ENCODE peak calls at places on chromosomes 12 and 14, in eight cellular contexts. J is neural crest cell, K is astrocyte of the spinal cord, Z is cardiac muscle cell, W is mucosa of descending colon, T is uterus, V is GM20000, D is coronary artery. C is an unnamed sample.

GRCh38 chr12:53122961-53123468 is 19.7 kb downstream of the SOAT2 start:
- DNase-seq in W (no peak), Z (peak), J (no peak), D (peak), T (no peak), K (no peak), V (peak), C (no peak)

GRCh38 chr12:61385771-61386170 is 874.4 kb upstream of the USP15 start:
- DNase-seq in D (no peak), K (peak), V (no peak), Z (no peak), W (no peak), T (no peak), J (no peak), C (no peak)

GRCh38 chr14:43539210-43539609 is 967.9 kb downstream of the FSCB start:
- DNase-seq in Z (peak), D (no peak), J (no peak), W (no peak), K (peak), V (no peak), T (no peak), C (no peak)

GRCh38 chr12:123354600-123354999 is 10.0 kb downstream of the SBNO1 start:
- DNase-seq in Z (no peak), D (no peak), J (no peak), T (no peak), K (no peak), V (no peak), W (no peak), C (no peak)

GRCh38 chr12:716506-716905 is 35.9 kb upstream of the WNK1 start:
- DNase-seq in K (no peak), W (no peak), T (peak), V (no peak), Z (peak), D (no peak), J (no peak), C (peak)

GRCh38 chr12:1463073-1463905 is 131.1 kb downstream of the FBXL14 start:
- DNase-seq in J (no peak), K (no peak), T (no peak), D (no peak), Z (peak), V (no peak), W (no peak), C (no peak)

GRCh38 chr14:31987691-31988090 is 89.4 kb upstream of the ARHGAP5 start:
- DNase-seq in Z (no peak), J (no peak), K (no peak), W (no peak), D (no peak), V (no peak), T (no peak), C (no peak)

GRCh38 chr14:76861574-76862255 is 35.5 kb downstream of the LRRC74A start:
- DNase-seq in T (no peak), D (no peak), K (no peak), J (no peak), Z (no peak), W (no peak), V (no peak), C (no peak)

GRCh38 chr14:56092761-56093160 is 25.4 kb upstream of the PELI2 start:
- DNase-seq in J (no peak), T (no peak), D (no peak), Z (peak), V (no peak), K (no peak), W (no peak), C (no peak)

GRCh38 chr12:95480230-95480629 is 6.3 kb downstream of the METAP2 start:
- DNase-seq in T (no peak), Z (peak), V (no peak), K (peak), D (no peak), J (no peak), W (no peak), C (no peak)

GRCh38 chr14:65849096-65849495 is 436.6 kb downstream of the FUT8 start:
- DNase-seq in D (no peak), Z (no peak), W (no peak), J (no peak), K (no peak), V (no peak), T (no peak), C (no peak)

GRCh38 chr14:52563120-52563519 is 10.5 kb downstream of the GPR137C start:
- DNase-seq in Z (peak), K (peak), J (no peak), V (no peak), W (no peak), D (no peak), T (no peak), C (no peak)

GRCh38 chr12:124613151-124613585 is 45.8 kb upstream of the NCOR2 start:
- DNase-seq in V (no peak), K (peak), W (peak), J (no peak), D (no peak), Z (peak), T (no peak), C (no peak)

GRCh38 chr12:3973269-3973884 is 100.2 kb upstream of the PARP11 start:
- DNase-seq in W (no peak), K (no peak), Z (no peak), J (no peak), T (no peak), D (peak), V (no peak), C (peak)
- TF ChIP-seq CTCF in W (no peak), K (no peak), Z (no peak), J (no peak), T (no peak), D (no peak), V (no peak), C (no peak)

GRCh38 chr12:54285150-54286041 is 4.9 kb downstream of the HNRNPA1 start:
- DNase-seq in D (no peak), V (no peak), W (no peak), J (no peak), Z (no peak), T (no peak), K (no peak), C (no peak)
- TF ChIP-seq CTCF in D (no peak), V (no peak), W (no peak), J (peak), Z (peak), T (peak), K (peak), C (peak)

GRCh38 chr14:21987937-21988336 is 314.3 kb upstream of the OR4E1 start:
- DNase-seq in J (peak), T (no peak), D (no peak), K (peak), Z (peak), V (no peak), W (no peak), C (peak)
- TF ChIP-seq CTCF in J (peak), T (no peak), D (no peak), K (peak), Z (peak), V (no peak), W (no peak), C (peak)

GRCh38 chr14:28671425-28671824 is 95.2 kb upstream of the FOXG1 start:
- DNase-seq in T (no peak), Z (peak), D (no peak), K (peak), J (no peak), V (no peak), W (no peak), C (no peak)
- TF ChIP-seq CTCF in T (no peak), Z (no peak), D (no peak), K (no peak), J (no peak), V (no peak), W (no peak), C (no peak)

DNA sequence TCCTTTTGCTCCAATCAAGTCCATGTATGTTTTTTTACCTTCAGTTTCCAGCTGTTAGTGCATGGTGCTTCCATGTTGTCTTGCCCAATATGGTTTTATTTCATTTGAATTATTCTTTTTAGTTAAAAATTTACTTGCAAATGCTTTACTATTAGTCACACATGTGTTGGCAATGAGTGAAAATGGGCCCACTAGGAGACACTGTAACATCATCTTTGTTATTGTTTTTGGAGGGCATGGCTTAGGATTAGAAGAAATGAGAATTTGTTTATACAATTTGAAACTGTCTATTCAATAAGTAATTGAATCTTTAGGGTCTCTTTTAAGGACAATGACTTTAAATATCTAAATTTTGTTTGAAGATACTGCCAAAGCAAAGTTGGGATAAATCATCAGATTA is 133.7 kb downstream of the BRMS1L start:
- DNase-seq in W (no peak), J (no peak), T (no peak), K (no peak), Z (no peak), D (no peak), V (no peak), C (no peak)
- TF ChIP-seq CTCF in W (no peak), J (no peak), T (no peak), K (no peak), Z (no peak), D (no peak), V (no peak), C (no peak)

GRCh38 chr14:71358209-71358931 is 451.1 kb downstream of the PCNX1 start:
- DNase-seq in K (no peak), V (peak), D (no peak), J (no peak), T (no peak), W (no peak), Z (no peak), C (peak)

GRCh38 chr14:71359823-71360222 is 452.6 kb downstream of the PCNX1 start:
- DNase-seq in Z (no peak), V (no peak), K (no peak), T (no peak), J (no peak), W (no peak), D (no peak), C (no peak)

GRCh38 chr14:71354142-71354541 is 446.9 kb downstream of the PCNX1 start:
- DNase-seq in T (no peak), K (no peak), V (no peak), W (no peak), Z (no peak), D (no peak), J (no peak), C (no peak)

GRCh38 chr14:71355324-71356201 is 448.3 kb downstream of the PCNX1 start:
- DNase-seq in K (peak), V (peak), Z (peak), D (no peak), J (no peak), T (peak), W (no peak), C (no peak)

GRCh38 chr14:71354801-71355200 is 447.5 kb downstream of the PCNX1 start:
- DNase-seq in J (no peak), Z (no peak), V (no peak), T (no peak), D (no peak), W (no peak), K (peak), C (no peak)
- TF ChIP-seq CTCF in J (no peak), Z (no peak), V (no peak), T (no peak), D (no peak), W (no peak), K (no peak), C (no peak)

C was measured in activated CD8-positive, alpha-beta T cell treated with anti-CD3 and anti-CD28 coated beads for 36 hours.